ENCODE peak calls at places on chromosomes 4 and X, in seven cellular contexts. One of them, this sample, is unnamed.

GRCh38 chr4:153684182-153685073 is at the start of gene TLR2:
- DNase-seq in fibroblast of lung: peak; percentile 7
- DNase-seq in transverse colon: peak; percentile 73
- DNase-seq in spleen: peak; percentile 97
- DNase-seq in left ventricle myocardium inferior: peak; percentile 70
- DNase-seq in Karpas-422: no peak
- DNase-seq in ovary: peak; percentile 48
- DNase-seq in this sample: peak; percentile 93

GRCh38 chr4:94519925-94520789 is 68.4 kb downstream of the PDLIM5 start:
- DNase-seq in fibroblast of lung: no peak
- DNase-seq in transverse colon: no peak
- DNase-seq in spleen: no peak
- DNase-seq in left ventricle myocardium inferior: no peak
- DNase-seq in Karpas-422: no peak
- DNase-seq in ovary: no peak
- DNase-seq in this sample: no peak

GRCh38 chrX:105313596-105313995 is 93.1 kb upstream of the TEX13A start:
- DNase-seq in fibroblast of lung: no peak
- DNase-seq in transverse colon: no peak
- DNase-seq in spleen: no peak
- DNase-seq in left ventricle myocardium inferior: no peak
- DNase-seq in Karpas-422: no peak
- DNase-seq in ovary: no peak
- DNase-seq in this sample: no peak

GRCh38 chr4:123587983-123588494 is 191.4 kb downstream of the SPRY1 start:
- DNase-seq in fibroblast of lung: peak; percentile 58
- DNase-seq in transverse colon: peak; percentile 76
- DNase-seq in spleen: no peak
- DNase-seq in left ventricle myocardium inferior: no peak
- DNase-seq in Karpas-422: no peak
- DNase-seq in ovary: no peak
- DNase-seq in this sample: no peak

GRCh38 chr4:6322761-6323566 is 53.3 kb downstream of the WFS1 start:
- DNase-seq in fibroblast of lung: no peak
- DNase-seq in transverse colon: no peak
- DNase-seq in spleen: no peak
- DNase-seq in left ventricle myocardium inferior: no peak
- DNase-seq in Karpas-422: no peak
- DNase-seq in ovary: no peak
- DNase-seq in this sample: no peak

GRCh38 chr4:18934197-18934596 is 912.6 kb upstream of the LCORL start:
- DNase-seq in fibroblast of lung: peak; percentile 3
- DNase-seq in transverse colon: no peak
- DNase-seq in spleen: no peak
- DNase-seq in left ventricle myocardium inferior: no peak
- DNase-seq in Karpas-422: peak; percentile 49
- DNase-seq in ovary: no peak
- DNase-seq in this sample: no peak

GRCh38 chr4:145808021-145808650 is 128.2 kb downstream of the C4orf51 start:
- DNase-seq in fibroblast of lung: peak; percentile 97
- DNase-seq in transverse colon: no peak
- DNase-seq in spleen: no peak
- DNase-seq in left ventricle myocardium inferior: no peak
- DNase-seq in Karpas-422: no peak
- DNase-seq in ovary: no peak
- DNase-seq in this sample: no peak

GRCh38 chr4:76007089-76007559 is at the start of gene CXCL9:
- DNase-seq in fibroblast of lung: no peak
- DNase-seq in transverse colon: no peak
- DNase-seq in spleen: no peak
- DNase-seq in left ventricle myocardium inferior: no peak
- DNase-seq in Karpas-422: no peak
- DNase-seq in ovary: no peak
- DNase-seq in this sample: no peak

GRCh38 chr4:48944252-48944651 is 37.7 kb upstream of the OCIAD2 start:
- DNase-seq in fibroblast of lung: peak; percentile 71
- DNase-seq in transverse colon: peak; percentile 33
- DNase-seq in spleen: no peak
- DNase-seq in left ventricle myocardium inferior: no peak
- DNase-seq in Karpas-422: no peak
- DNase-seq in ovary: no peak
- DNase-seq in this sample: no peak

GRCh38 chr4:85127653-85128052 is 161.2 kb upstream of the WDFY3 start:
- DNase-seq in fibroblast of lung: peak; percentile 29
- DNase-seq in transverse colon: no peak
- DNase-seq in spleen: peak; percentile 79
- DNase-seq in left ventricle myocardium inferior: no peak
- DNase-seq in Karpas-422: peak; percentile 69
- DNase-seq in ovary: no peak
- DNase-seq in this sample: no peak

GRCh38 chr4:104629601-104630000 is 134.9 kb upstream of the CXXC4 start:
- DNase-seq in fibroblast of lung: no peak
- DNase-seq in transverse colon: no peak
- DNase-seq in spleen: no peak
- DNase-seq in left ventricle myocardium inferior: no peak
- DNase-seq in Karpas-422: no peak
- DNase-seq in ovary: no peak
- DNase-seq in this sample: no peak

GRCh38 chr4:48223633-48224295 is 45.9 kb downstream of the TEC start:
- DNase-seq in fibroblast of lung: peak; percentile 33
- DNase-seq in transverse colon: no peak
- DNase-seq in spleen: no peak
- DNase-seq in left ventricle myocardium inferior: no peak
- DNase-seq in Karpas-422: no peak
- DNase-seq in ovary: no peak
- DNase-seq in this sample: no peak

GRCh38 chr4:108240356-108240755 is 71.6 kb upstream of the LEF1 start:
- DNase-seq in fibroblast of lung: peak; percentile 87
- DNase-seq in transverse colon: no peak
- DNase-seq in spleen: no peak
- DNase-seq in left ventricle myocardium inferior: no peak
- DNase-seq in Karpas-422: peak; percentile 4
- DNase-seq in ovary: no peak
- DNase-seq in this sample: no peak

GRCh38 chrX:79645749-79646148 is 278.6 kb upstream of the ITM2A start:
- DNase-seq in fibroblast of lung: no peak
- DNase-seq in transverse colon: no peak
- DNase-seq in spleen: no peak
- DNase-seq in left ventricle myocardium inferior: no peak
- DNase-seq in Karpas-422: no peak
- DNase-seq in ovary: no peak
- DNase-seq in this sample: no peak

GRCh38 chr4:188107931-188108843 is 1.2 kb downstream of the TRIML2 start:
- DNase-seq in fibroblast of lung: peak; percentile 1
- DNase-seq in transverse colon: no peak
- DNase-seq in spleen: no peak
- DNase-seq in left ventricle myocardium inferior: no peak
- DNase-seq in Karpas-422: no peak
- DNase-seq in ovary: no peak
- DNase-seq in this sample: no peak

GRCh38 chr4:22500831-22501714 is 14.8 kb downstream of the ADGRA3 start:
- DNase-seq in fibroblast of lung: peak; percentile 88
- DNase-seq in transverse colon: peak; percentile 66
- DNase-seq in spleen: no peak
- DNase-seq in left ventricle myocardium inferior: no peak
- DNase-seq in Karpas-422: no peak
- DNase-seq in ovary: no peak
- DNase-seq in this sample: no peak

DNA sequence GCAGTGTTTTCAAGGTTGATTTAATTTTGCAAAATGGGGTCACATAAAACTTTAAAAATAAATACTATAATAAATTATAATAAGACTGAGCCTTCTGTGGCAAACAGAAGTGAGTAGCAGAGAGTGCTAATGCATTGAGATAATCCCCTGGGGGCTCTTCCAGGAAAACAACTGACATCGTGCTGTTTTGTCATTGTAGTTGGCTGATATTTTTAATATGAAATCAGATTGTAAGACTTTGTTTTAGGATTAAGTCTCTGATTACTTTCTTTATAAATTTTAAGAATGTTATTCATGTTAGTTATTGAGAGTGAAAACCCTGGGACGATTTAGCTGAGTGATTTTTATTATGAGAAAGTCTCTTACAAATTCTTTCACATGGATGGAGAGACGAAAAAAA is 103.1 kb downstream of the AFF1 start:
- DNase-seq in fibroblast of lung: no peak
- DNase-seq in transverse colon: no peak
- DNase-seq in spleen: no peak
- DNase-seq in left ventricle myocardium inferior: no peak
- DNase-seq in Karpas-422: no peak
- DNase-seq in ovary: no peak
- DNase-seq in this sample: no peak
- H3K4me1 ChIP-seq in fibroblast of lung: peaks cover 31% of the 10 kb centered on the region
- H3K4me1 ChIP-seq in transverse colon: peaks cover 32% of the 10 kb centered on the region
- H3K4me1 ChIP-seq in spleen: peaks cover 99% of the 10 kb centered on the region
- H3K4me1 ChIP-seq in left ventricle myocardium inferior: peaks cover 100% of the 10 kb centered on the region
- H3K4me1 ChIP-seq in Karpas-422: peaks cover 9% of the 10 kb centered on the region
- H3K4me1 ChIP-seq in ovary: peaks cover 30% of the 10 kb centered on the region
- H3K4me1 ChIP-seq in this sample: peaks cover 81% of the 10 kb centered on the region

GRCh38 chr4:1808851-1809753 is 16.0 kb downstream of the FGFR3 start:
- DNase-seq in fibroblast of lung: no peak
- DNase-seq in transverse colon: no peak
- DNase-seq in spleen: no peak
- DNase-seq in left ventricle myocardium inferior: no peak
- DNase-seq in Karpas-422: no peak
- DNase-seq in ovary: no peak
- DNase-seq in this sample: no peak
- H3K36me3 ChIP-seq in fibroblast of lung: peaks cover 2% of the 10 kb centered on the region
- H3K36me3 ChIP-seq in transverse colon: peaks cover 4% of the 10 kb centered on the region
- H3K36me3 ChIP-seq in spleen: peaks cover 14% of the 10 kb centered on the region
- H3K36me3 ChIP-seq in left ventricle myocardium inferior: peaks cover 23% of the 10 kb centered on the region
- H3K36me3 ChIP-seq in Karpas-422: no peaks in the 10 kb centered on the region
- H3K36me3 ChIP-seq in ovary: no peaks in the 10 kb centered on the region
- H3K36me3 ChIP-seq in this sample: peaks cover 12% of the 10 kb centered on the region

GRCh38 chr4:17599826-17600225 is 14.6 kb upstream of the MED28 start:
- DNase-seq in fibroblast of lung: no peak
- DNase-seq in transverse colon: no peak
- DNase-seq in spleen: no peak
- DNase-seq in left ventricle myocardium inferior: no peak
- DNase-seq in Karpas-422: no peak
- DNase-seq in ovary: no peak
- DNase-seq in this sample: no peak

GRCh38 chr4:17597517-17597916 is 16.9 kb upstream of the MED28 start:
- DNase-seq in fibroblast of lung: no peak
- DNase-seq in transverse colon: no peak
- DNase-seq in spleen: no peak
- DNase-seq in left ventricle myocardium inferior: no peak
- DNase-seq in Karpas-422: no peak
- DNase-seq in ovary: no peak
- DNase-seq in this sample: no peak

GRCh38 chr4:17595471-17596005 is 18.5 kb downstream of the LAP3 start:
- DNase-seq in fibroblast of lung: no peak
- DNase-seq in transverse colon: no peak
- DNase-seq in spleen: no peak
- DNase-seq in left ventricle myocardium inferior: no peak
- DNase-seq in Karpas-422: peak; percentile 95
- DNase-seq in ovary: no peak
- DNase-seq in this sample: no peak
- H3K4me1 ChIP-seq in fibroblast of lung: no peaks in the 10 kb centered on the region
- H3K4me1 ChIP-seq in transverse colon: no peaks in the 10 kb centered on the region
- H3K4me1 ChIP-seq in spleen: peaks cover 37% of the 10 kb centered on the region
- H3K4me1 ChIP-seq in left ventricle myocardium inferior: peaks cover 11% of the 10 kb centered on the region
- H3K4me1 ChIP-seq in Karpas-422: peaks cover 74% of the 10 kb centered on the region
- H3K4me1 ChIP-seq in ovary: no peaks in the 10 kb centered on the region
- H3K4me1 ChIP-seq in this sample: no peaks in the 10 kb centered on the region

GRCh38 chrX:48904626-48905025 is 6.8 kb downstream of the SLC35A2 start:
- DNase-seq in fibroblast of lung: no peak
- DNase-seq in transverse colon: no peak
- DNase-seq in spleen: no peak
- DNase-seq in left ventricle myocardium inferior: no peak
- DNase-seq in Karpas-422: no peak
- DNase-seq in ovary: no peak
- DNase-seq in this sample: no peak
- H3K36me3 ChIP-seq in fibroblast of lung: peaks cover 9% of the 10 kb centered on the region
- H3K36me3 ChIP-seq in transverse colon: no peaks in the 10 kb centered on the region
- H3K36me3 ChIP-seq in spleen: peaks cover 30% of the 10 kb centered on the region
- H3K36me3 ChIP-seq in left ventricle myocardium inferior: peaks cover 31% of the 10 kb centered on the region
- H3K36me3 ChIP-seq in Karpas-422: no peaks in the 10 kb centered on the region
- H3K36me3 ChIP-seq in ovary: no peaks in the 10 kb centered on the region
- H3K36me3 ChIP-seq in this sample: peaks cover 47% of the 10 kb centered on the region

GRCh38 chrX:24146283-24146865 is 3.2 kb upstream of the ZFX start:
- DNase-seq in fibroblast of lung: no peak
- DNase-seq in transverse colon: no peak
- DNase-seq in spleen: no peak
- DNase-seq in left ventricle myocardium inferior: no peak
- DNase-seq in Karpas-422: no peak
- DNase-seq in ovary: no peak
- DNase-seq in this sample: no peak
- H3K4me1 ChIP-seq in fibroblast of lung: peaks cover 4% of the 10 kb centered on the region
- H3K4me1 ChIP-seq in transverse colon: peaks cover 5% of the 10 kb centered on the region
- H3K4me1 ChIP-seq in spleen: peaks cover 27% of the 10 kb centered on the region
- H3K4me1 ChIP-seq in left ventricle myocardium inferior: peaks cover 26% of the 10 kb centered on the region
- H3K4me1 ChIP-seq in Karpas-422: peaks cover 15% of the 10 kb centered on the region
- H3K4me1 ChIP-seq in ovary: peaks cover 5% of the 10 kb centered on the region
- H3K4me1 ChIP-seq in this sample: peaks cover 14% of the 10 kb centered on the region

DNA sequence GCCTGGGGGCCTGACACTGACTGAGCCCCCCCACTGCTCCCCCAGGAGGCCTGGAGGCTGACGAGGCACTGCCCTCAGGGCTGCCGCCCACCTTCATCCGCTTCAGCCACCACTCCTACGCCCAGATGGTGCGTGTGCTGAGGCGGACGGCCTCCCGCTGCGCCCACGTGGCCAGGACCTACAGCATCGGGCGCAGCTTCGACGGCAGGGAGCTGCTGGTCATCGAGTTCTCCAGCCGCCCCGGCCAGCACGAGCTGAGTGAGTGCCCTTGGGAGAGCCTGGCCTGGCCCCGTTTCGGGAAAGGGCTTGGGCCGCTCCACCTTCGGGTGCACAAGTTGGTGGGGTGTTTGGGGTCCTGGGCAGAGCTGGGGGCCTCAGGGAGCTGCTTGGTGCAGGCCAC is 11.4 kb downstream of the CPZ start:
- DNase-seq in fibroblast of lung: no peak
- DNase-seq in transverse colon: no peak
- DNase-seq in spleen: no peak
- DNase-seq in left ventricle myocardium inferior: no peak
- DNase-seq in Karpas-422: no peak
- DNase-seq in ovary: no peak
- DNase-seq in this sample: no peak
- H3K36me3 ChIP-seq in fibroblast of lung: peaks cover 3% of the 10 kb centered on the region
- H3K36me3 ChIP-seq in transverse colon: no peaks in the 10 kb centered on the region
- H3K36me3 ChIP-seq in spleen: no peaks in the 10 kb centered on the region
- H3K36me3 ChIP-seq in left ventricle myocardium inferior: no peaks in the 10 kb centered on the region
- H3K36me3 ChIP-seq in Karpas-422: no peaks in the 10 kb centered on the region
- H3K36me3 ChIP-seq in ovary: no peaks in the 10 kb centered on the region
- H3K36me3 ChIP-seq in this sample: no peaks in the 10 kb centered on the region

GRCh38 chrX:29872831-29873230 is 342.5 kb upstream of the MAGEB2 start:
- DNase-seq in fibroblast of lung: no peak
- DNase-seq in transverse colon: no peak
- DNase-seq in spleen: no peak
- DNase-seq in left ventricle myocardium inferior: no peak
- DNase-seq in Karpas-422: no peak
- DNase-seq in ovary: no peak
- DNase-seq in this sample: no peak
- H3K4me1 ChIP-seq in fibroblast of lung: no peaks in the 10 kb centered on the region
- H3K4me1 ChIP-seq in transverse colon: no peaks in the 10 kb centered on the region
- H3K4me1 ChIP-seq in spleen: no peaks in the 10 kb centered on the region
- H3K4me1 ChIP-seq in left ventricle myocardium inferior: no peaks in the 10 kb centered on the region
- H3K4me1 ChIP-seq in Karpas-422: no peaks in the 10 kb centered on the region
- H3K4me1 ChIP-seq in ovary: no peaks in the 10 kb centered on the region
- H3K4me1 ChIP-seq in this sample: no peaks in the 10 kb centered on the region